ENCODE peak calls at places on chromosome 13, in ten cellular contexts. One of them, this sample, is unnamed.
A peak's percentile ranks its signal among the peaks of the same experiment; 100 is the strongest.

GRCh38 chr13:23069571-23069970 is 111.2 kb upstream of the SGCG start:
- DNase-seq in glutamatergic neuron: no peak
- DNase-seq in neural progenitor cell: no peak
- DNase-seq in kidney epithelial cell: no peak
- DNase-seq in fibroblast of mammary gland: peak; percentile 90
- DNase-seq in fibroblast of pulmonary artery: peak; percentile 83
- DNase-seq in vagina: no peak
- DNase-seq in dorsolateral prefrontal cortex: no peak
- DNase-seq in osteocyte: no peak
- DNase-seq in BE2C: no peak
- DNase-seq in this sample: no peak

GRCh38 chr13:46307554-46307953 is 79.5 kb downstream of the RUBCNL start:
- DNase-seq in neural progenitor cell: no peak
- DNase-seq in kidney epithelial cell: no peak
- DNase-seq in fibroblast of mammary gland: peak; percentile 7
- DNase-seq in fibroblast of pulmonary artery: peak; percentile 10
- DNase-seq in vagina: no peak
- DNase-seq in glutamatergic neuron: no peak
- DNase-seq in BE2C: no peak
- DNase-seq in osteocyte: no peak
- DNase-seq in dorsolateral prefrontal cortex: no peak
- DNase-seq in this sample: no peak

GRCh38 chr13:75222031-75222430 is 259.9 kb downstream of the TBC1D4 start:
- DNase-seq in osteocyte: no peak
- DNase-seq in glutamatergic neuron: no peak
- DNase-seq in fibroblast of mammary gland: peak; percentile 82
- DNase-seq in dorsolateral prefrontal cortex: no peak
- DNase-seq in neural progenitor cell: no peak
- DNase-seq in kidney epithelial cell: no peak
- DNase-seq in vagina: no peak
- DNase-seq in fibroblast of pulmonary artery: peak; percentile 69
- DNase-seq in BE2C: no peak
- DNase-seq in this sample: no peak

GRCh38 chr13:41019027-41019487 is at the start of gene ELF1:
- DNase-seq in fibroblast of mammary gland: peak; percentile 82
- DNase-seq in dorsolateral prefrontal cortex: no peak
- DNase-seq in neural progenitor cell: no peak
- DNase-seq in vagina: no peak
- DNase-seq in fibroblast of pulmonary artery: peak; percentile 59
- DNase-seq in glutamatergic neuron: no peak
- DNase-seq in BE2C: no peak
- DNase-seq in osteocyte: no peak
- DNase-seq in kidney epithelial cell: peak; percentile 70
- DNase-seq in this sample: no peak

GRCh38 chr13:75968103-75968838 is 332.1 kb downstream of the LMO7 start:
- DNase-seq in vagina: no peak
- DNase-seq in osteocyte: no peak
- DNase-seq in glutamatergic neuron: no peak
- DNase-seq in fibroblast of mammary gland: peak; percentile 66
- DNase-seq in BE2C: no peak
- DNase-seq in dorsolateral prefrontal cortex: no peak
- DNase-seq in kidney epithelial cell: no peak
- DNase-seq in neural progenitor cell: no peak
- DNase-seq in fibroblast of pulmonary artery: no peak
- DNase-seq in this sample: no peak

GRCh38 chr13:41352935-41353801 is 42.1 kb downstream of the NAA16 start:
- DNase-seq in fibroblast of pulmonary artery: peak; percentile 80
- DNase-seq in glutamatergic neuron: no peak
- DNase-seq in osteocyte: no peak
- DNase-seq in fibroblast of mammary gland: peak; percentile 67
- DNase-seq in kidney epithelial cell: peak; percentile 2
- DNase-seq in neural progenitor cell: peak; percentile 37
- DNase-seq in BE2C: no peak
- DNase-seq in dorsolateral prefrontal cortex: no peak
- DNase-seq in vagina: no peak
- DNase-seq in this sample: no peak

GRCh38 chr13:19185086-19185864 is 3.7 kb upstream of the TUBA3C start:
- DNase-seq in osteocyte: peak; percentile 78
- DNase-seq in dorsolateral prefrontal cortex: no peak
- DNase-seq in vagina: no peak
- DNase-seq in fibroblast of mammary gland: no peak
- DNase-seq in glutamatergic neuron: no peak
- DNase-seq in kidney epithelial cell: no peak
- DNase-seq in neural progenitor cell: no peak
- DNase-seq in BE2C: no peak
- DNase-seq in fibroblast of pulmonary artery: no peak
- DNase-seq in this sample: no peak

GRCh38 chr13:41017153-41017552 is 2.0 kb downstream of the ELF1 start:
- DNase-seq in osteocyte: no peak
- DNase-seq in fibroblast of mammary gland: no peak
- DNase-seq in kidney epithelial cell: no peak
- DNase-seq in glutamatergic neuron: no peak
- DNase-seq in vagina: no peak
- DNase-seq in fibroblast of pulmonary artery: no peak
- DNase-seq in dorsolateral prefrontal cortex: no peak
- DNase-seq in neural progenitor cell: no peak
- DNase-seq in BE2C: no peak
- DNase-seq in this sample: no peak

GRCh38 chr13:106161186-106161585 is 374.3 kb downstream of the EFNB2 start:
- DNase-seq in kidney epithelial cell: no peak
- DNase-seq in dorsolateral prefrontal cortex: no peak
- DNase-seq in BE2C: no peak
- DNase-seq in fibroblast of pulmonary artery: no peak
- DNase-seq in osteocyte: no peak
- DNase-seq in glutamatergic neuron: no peak
- DNase-seq in fibroblast of mammary gland: no peak
- DNase-seq in neural progenitor cell: no peak
- DNase-seq in vagina: no peak
- DNase-seq in this sample: no peak

DNA sequence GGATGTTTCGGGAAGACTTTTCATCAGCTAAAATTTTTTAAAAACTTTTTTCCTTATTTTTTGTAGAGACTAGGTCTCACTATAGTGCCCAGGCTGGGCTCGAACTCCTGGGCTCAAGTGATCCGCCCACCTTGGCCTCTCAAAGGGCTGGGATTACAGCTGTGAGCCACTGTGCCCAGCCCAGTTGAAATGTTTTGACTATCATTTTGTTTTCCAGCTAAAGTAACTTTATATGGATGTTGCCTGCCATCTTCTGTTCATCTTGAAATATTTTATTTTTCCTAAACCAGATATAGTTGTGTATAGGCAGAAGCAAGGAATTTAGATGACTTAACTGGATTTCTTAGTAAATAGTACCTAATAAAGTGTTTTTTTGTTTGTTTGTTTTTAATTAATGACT is 7.0 kb downstream of the CAB39L start:
- DNase-seq in glutamatergic neuron: no peak
- DNase-seq in BE2C: peak; percentile 9
- DNase-seq in vagina: no peak
- DNase-seq in osteocyte: no peak
- DNase-seq in kidney epithelial cell: no peak
- DNase-seq in fibroblast of pulmonary artery: peak; percentile 70
- DNase-seq in dorsolateral prefrontal cortex: no peak
- DNase-seq in fibroblast of mammary gland: peak; percentile 79
- DNase-seq in neural progenitor cell: no peak
- DNase-seq in this sample: no peak
- TF ChIP-seq CTCF in glutamatergic neuron: no peak
- TF ChIP-seq CTCF in BE2C: peak; percentile 9
- TF ChIP-seq CTCF in vagina: no peak
- TF ChIP-seq CTCF in osteocyte: peak; percentile 57
- TF ChIP-seq CTCF in kidney epithelial cell: peak; percentile 10
- TF ChIP-seq CTCF in fibroblast of pulmonary artery: no peak
- TF ChIP-seq CTCF in dorsolateral prefrontal cortex: peak; percentile 43
- TF ChIP-seq CTCF in fibroblast of mammary gland: peak; percentile 19
- TF ChIP-seq CTCF in neural progenitor cell: no peak
- TF ChIP-seq CTCF in this sample: peak; percentile 7

GRCh38 chr13:44876782-44877324 is 112.4 kb downstream of the NUFIP1 start:
- DNase-seq in BE2C: peak; percentile 29
- DNase-seq in kidney epithelial cell: no peak
- DNase-seq in neural progenitor cell: peak; percentile 47
- DNase-seq in dorsolateral prefrontal cortex: no peak
- DNase-seq in vagina: no peak
- DNase-seq in fibroblast of mammary gland: peak; percentile 44
- DNase-seq in fibroblast of pulmonary artery: no peak
- DNase-seq in osteocyte: no peak
- DNase-seq in glutamatergic neuron: peak; percentile 44
- DNase-seq in this sample: no peak

GRCh38 chr13:44884076-44884729 is 105.1 kb downstream of the NUFIP1 start:
- DNase-seq in glutamatergic neuron: no peak
- DNase-seq in dorsolateral prefrontal cortex: no peak
- DNase-seq in osteocyte: no peak
- DNase-seq in kidney epithelial cell: no peak
- DNase-seq in BE2C: no peak
- DNase-seq in fibroblast of pulmonary artery: peak; percentile 87
- DNase-seq in neural progenitor cell: no peak
- DNase-seq in vagina: no peak
- DNase-seq in fibroblast of mammary gland: peak; percentile 78
- DNase-seq in this sample: no peak

GRCh38 chr13:44874886-44875630 is 114.2 kb downstream of the NUFIP1 start:
- DNase-seq in fibroblast of mammary gland: peak; percentile 24
- DNase-seq in neural progenitor cell: no peak
- DNase-seq in BE2C: no peak
- DNase-seq in fibroblast of pulmonary artery: no peak
- DNase-seq in glutamatergic neuron: no peak
- DNase-seq in kidney epithelial cell: no peak
- DNase-seq in osteocyte: no peak
- DNase-seq in dorsolateral prefrontal cortex: no peak
- DNase-seq in vagina: no peak
- DNase-seq in this sample: no peak

GRCh38 chr13:44874176-44874575 is 115.1 kb downstream of the NUFIP1 start:
- DNase-seq in BE2C: no peak
- DNase-seq in osteocyte: no peak
- DNase-seq in fibroblast of mammary gland: no peak
- DNase-seq in neural progenitor cell: no peak
- DNase-seq in vagina: no peak
- DNase-seq in fibroblast of pulmonary artery: no peak
- DNase-seq in dorsolateral prefrontal cortex: no peak
- DNase-seq in kidney epithelial cell: no peak
- DNase-seq in glutamatergic neuron: no peak
- DNase-seq in this sample: no peak

GRCh38 chr13:44879452-44880058 is 109.7 kb downstream of the NUFIP1 start:
- DNase-seq in neural progenitor cell: no peak
- DNase-seq in fibroblast of pulmonary artery: peak; percentile 78
- DNase-seq in BE2C: no peak
- DNase-seq in glutamatergic neuron: no peak
- DNase-seq in fibroblast of mammary gland: peak; percentile 73
- DNase-seq in vagina: no peak
- DNase-seq in kidney epithelial cell: no peak
- DNase-seq in osteocyte: no peak
- DNase-seq in dorsolateral prefrontal cortex: no peak
- DNase-seq in this sample: no peak
- TF ChIP-seq CTCF in neural progenitor cell: peak; percentile 28
- TF ChIP-seq CTCF in fibroblast of pulmonary artery: peak; percentile 66
- TF ChIP-seq CTCF in BE2C: peak; percentile 43
- TF ChIP-seq CTCF in glutamatergic neuron: peak; percentile 34
- TF ChIP-seq CTCF in fibroblast of mammary gland: peak; percentile 57
- TF ChIP-seq CTCF in vagina: no peak
- TF ChIP-seq CTCF in kidney epithelial cell: peak; percentile 58
- TF ChIP-seq CTCF in osteocyte: peak; percentile 57
- TF ChIP-seq CTCF in dorsolateral prefrontal cortex: peak; percentile 24
- TF ChIP-seq CTCF in this sample: peak; percentile 12

DNA sequence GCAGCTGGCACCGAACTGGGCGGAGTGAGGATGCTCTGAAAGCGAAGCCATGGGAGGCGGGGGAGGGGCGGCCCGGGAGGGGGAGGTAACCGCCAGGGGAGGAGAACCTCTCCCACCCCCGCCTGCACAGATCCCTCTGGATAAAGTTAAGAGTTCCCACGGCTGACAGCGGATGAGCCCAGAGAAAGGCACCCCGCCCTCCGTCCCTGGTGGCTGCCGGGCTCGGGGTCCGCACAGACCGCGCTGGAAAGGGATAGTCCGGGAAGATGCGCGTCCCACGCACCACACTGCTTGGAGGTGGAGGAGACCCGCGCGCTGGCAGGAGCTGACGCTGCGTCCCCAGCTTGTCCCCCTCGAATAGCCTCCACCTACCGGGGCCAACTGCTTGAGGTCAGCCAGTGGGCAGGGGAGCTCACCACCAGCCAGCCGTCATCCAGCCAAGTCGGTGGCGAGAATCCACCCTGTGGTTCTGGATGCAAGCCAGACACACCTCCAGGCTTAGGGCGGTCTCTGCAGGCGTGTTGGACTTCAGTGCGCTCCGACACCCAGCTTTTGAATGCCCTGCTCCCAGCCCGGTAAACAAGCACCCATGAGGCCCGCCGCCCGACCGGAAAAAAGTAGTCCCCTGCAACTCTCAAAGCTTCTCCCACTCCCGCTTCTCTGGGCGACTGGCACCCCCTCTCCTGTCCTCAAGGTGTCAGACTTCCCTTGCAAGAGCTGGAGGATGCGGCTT is at the start of gene TRPC4:
- DNase-seq in vagina: no peak
- DNase-seq in fibroblast of pulmonary artery: peak; percentile 73
- DNase-seq in glutamatergic neuron: peak; percentile 67
- DNase-seq in osteocyte: peak; percentile 88
- DNase-seq in fibroblast of mammary gland: peak; percentile 65
- DNase-seq in BE2C: peak; percentile 30
- DNase-seq in kidney epithelial cell: peak; percentile 21
- DNase-seq in neural progenitor cell: peak; percentile 86
- DNase-seq in dorsolateral prefrontal cortex: peak; percentile 45
- DNase-seq in this sample: no peak
- TF ChIP-seq CTCF in vagina: no peak
- TF ChIP-seq CTCF in fibroblast of pulmonary artery: peak; percentile 49
- TF ChIP-seq CTCF in glutamatergic neuron: no peak
- TF ChIP-seq CTCF in osteocyte: peak; percentile 74
- TF ChIP-seq CTCF in fibroblast of mammary gland: peak; percentile 45
- TF ChIP-seq CTCF in BE2C: peak; percentile 36
- TF ChIP-seq CTCF in kidney epithelial cell: peak; percentile 74
- TF ChIP-seq CTCF in neural progenitor cell: peak; percentile 76
- TF ChIP-seq CTCF in dorsolateral prefrontal cortex: peak; percentile 37
- TF ChIP-seq CTCF in this sample: peak; percentile 10

GRCh38 chr13:70098669-70099068 is 9.0 kb upstream of the ATXN8OS start:
- DNase-seq in fibroblast of mammary gland: no peak
- DNase-seq in osteocyte: no peak
- DNase-seq in fibroblast of pulmonary artery: peak; percentile 3
- DNase-seq in dorsolateral prefrontal cortex: no peak
- DNase-seq in kidney epithelial cell: no peak
- DNase-seq in neural progenitor cell: no peak
- DNase-seq in BE2C: no peak
- DNase-seq in glutamatergic neuron: no peak
- DNase-seq in vagina: no peak
- DNase-seq in this sample: no peak
- TF ChIP-seq CTCF in fibroblast of mammary gland: no peak
- TF ChIP-seq CTCF in osteocyte: peak; percentile 59
- TF ChIP-seq CTCF in fibroblast of pulmonary artery: peak; percentile 15
- TF ChIP-seq CTCF in dorsolateral prefrontal cortex: peak; percentile 33
- TF ChIP-seq CTCF in kidney epithelial cell: peak; percentile 50
- TF ChIP-seq CTCF in neural progenitor cell: peak; percentile 54
- TF ChIP-seq CTCF in BE2C: peak; percentile 54
- TF ChIP-seq CTCF in glutamatergic neuron: peak; percentile 52
- TF ChIP-seq CTCF in vagina: no peak
- TF ChIP-seq CTCF in this sample: peak; percentile 37

This sample was measured in D721Med.